ENCODE peak calls at places on chromosomes 2 and 18, in seven cellular contexts. L is BE2C, R is heart left ventricle, Y is neural progenitor cell, C is uterus, G is heart right ventricle, S is sigmoid colon. U is an unnamed sample. For H3K4me1, the result is how much of the 10 kb centered on the place peaks cover.

GRCh38 chr2:130261970-130262760 is 63.9 kb upstream of the TUBA3E start:
- DNase-seq in L (peak), R (no peak), Y (no peak), C (peak), G (no peak), S (no peak), U (no peak)

GRCh38 chr2:180938419-180938818 is 42.0 kb upstream of the UBE2E3 start:
- DNase-seq in L (no peak), R (no peak), Y (no peak), C (no peak), G (no peak), S (no peak), U (no peak)

GRCh38 chr18:45755936-45756335 is 32.0 kb downstream of the SLC14A1 start:
- DNase-seq in L (peak), R (peak), Y (no peak), C (peak), G (no peak), S (no peak), U (no peak)

GRCh38 chr18:49959176-49959575 is 145.8 kb upstream of the ACAA2 start:
- DNase-seq in L (no peak), R (no peak), Y (no peak), C (no peak), G (no peak), S (no peak), U (no peak)

GRCh38 chr2:203327918-203328734 is at the start of gene ABI2:
- DNase-seq in L (peak), R (peak), Y (peak), C (peak), G (peak), S (peak), U (peak)

GRCh38 chr2:182248362-182248761 is 178.5 kb downstream of the PDE1A start:
- DNase-seq in L (no peak), R (peak), Y (no peak), C (no peak), G (no peak), S (no peak), U (no peak)

GRCh38 chr18:12274793-12275192 is 20.6 kb downstream of the CIDEA start:
- DNase-seq in L (no peak), R (no peak), Y (no peak), C (no peak), G (no peak), S (no peak), U (no peak)

GRCh38 chr2:32746554-32747133 is 118.8 kb downstream of the TTC27 start:
- DNase-seq in L (no peak), R (no peak), Y (no peak), C (no peak), G (no peak), S (no peak), U (no peak)

GRCh38 chr2:27356056-27356381 is 545 bp downstream of the GTF3C2 start:
- DNase-seq in L (peak), R (no peak), Y (peak), C (no peak), G (peak), S (peak), U (no peak)

GRCh38 chr2:172672114-172672513 is 63.5 kb upstream of the RAPGEF4 start:
- DNase-seq in L (no peak), R (no peak), Y (no peak), C (no peak), G (no peak), S (no peak), U (no peak)

GRCh38 chr2:168528469-168528868 is 72.4 kb downstream of the CERS6 start:
- DNase-seq in L (no peak), R (no peak), Y (no peak), C (no peak), G (no peak), S (no peak), U (no peak)

GRCh38 chr2:192196451-192197194 is 1.9 kb upstream of the TMEFF2 start:
- DNase-seq in L (no peak), R (no peak), Y (peak), C (no peak), G (no peak), S (no peak), U (no peak)

GRCh38 chr2:20207051-20207450 is 17.9 kb downstream of the SDC1 start:
- DNase-seq in L (no peak), R (no peak), Y (no peak), C (no peak), G (no peak), S (no peak), U (no peak)

GRCh38 chr2:25375371-25375988 is 33.8 kb upstream of the DNMT3A start:
- DNase-seq in L (no peak), R (no peak), Y (no peak), C (no peak), G (no peak), S (peak), U (no peak)

GRCh38 chr18:26386002-26386401 is 159.8 kb downstream of the TAF4B start:
- DNase-seq in L (peak), R (no peak), Y (no peak), C (no peak), G (no peak), S (no peak), U (no peak)

GRCh38 chr2:153477641-153478288 is 797 bp downstream of the RPRM start:
- DNase-seq in L (no peak), R (no peak), Y (peak), C (peak), G (peak), S (no peak), U (no peak)

GRCh38 chr2:60581461-60582282 is 28.2 kb upstream of the BCL11A start:
- DNase-seq in L (peak), R (peak), Y (peak), C (no peak), G (peak), S (peak), U (peak)

GRCh38 chr2:229922449-229923386 is at the start of gene FBXO36:
- DNase-seq in L (peak), R (peak), Y (peak), C (peak), G (peak), S (no peak), U (no peak)

GRCh38 chr2:144890828-144891227 is 370.9 kb upstream of the ZEB2 start:
- DNase-seq in L (no peak), R (no peak), Y (no peak), C (no peak), G (no peak), S (no peak), U (no peak)

GRCh38 chr2:144950874-144951560 is 431.1 kb upstream of the ZEB2 start:
- DNase-seq in L (no peak), R (no peak), Y (no peak), C (no peak), G (no peak), S (no peak), U (no peak)

GRCh38 chr2:135913726-135914365 is 37.6 kb upstream of the MCM6 start:
- DNase-seq in L (peak), R (no peak), Y (peak), C (no peak), G (no peak), S (no peak), U (no peak)

GRCh38 chr2:64819774-64820688 is 166.3 kb upstream of the SERTAD2 start:
- DNase-seq in L (no peak), R (no peak), Y (no peak), C (no peak), G (no peak), S (no peak), U (no peak)

GRCh38 chr2:84493494-84493893 is 22.8 kb upstream of the DNAH6 start:
- DNase-seq in L (no peak), R (no peak), Y (peak), C (no peak), G (no peak), S (no peak), U (no peak)

GRCh38 chr2:143177081-143177786 is 48.0 kb downstream of the ARHGAP15 start:
- DNase-seq in L (no peak), R (no peak), Y (no peak), C (no peak), G (no peak), S (no peak), U (no peak)

GRCh38 chr2:143176606-143177005 is 47.4 kb downstream of the ARHGAP15 start:
- DNase-seq in L (no peak), R (no peak), Y (peak), C (no peak), G (no peak), S (no peak), U (no peak)

GRCh38 chr2:143169105-143169504 is 39.9 kb downstream of the ARHGAP15 start:
- DNase-seq in L (no peak), R (no peak), Y (no peak), C (no peak), G (no peak), S (no peak), U (no peak)

GRCh38 chr2:143175435-143175834 is 46.2 kb downstream of the ARHGAP15 start:
- DNase-seq in L (no peak), R (no peak), Y (no peak), C (no peak), G (no peak), S (no peak), U (no peak)

GRCh38 chr2:143171817-143172216 is 42.6 kb downstream of the ARHGAP15 start:
- DNase-seq in L (no peak), R (no peak), Y (peak), C (no peak), G (no peak), S (no peak), U (no peak)
- TF ChIP-seq CTCF in L (peak), R (peak), Y (peak), C (no peak), G (no peak), S (no peak), U (peak)

GRCh38 chr2:238127165-238128060 is 11.1 kb upstream of the KLHL30 start:
- DNase-seq in L (no peak), R (peak), Y (peak), C (peak), G (peak), S (peak), U (no peak)
- H3K4me1 ChIP-seq in L (under half), R (under half), Y (under half), C (under half), G (under half), S (under half), U (under half)

DNA sequence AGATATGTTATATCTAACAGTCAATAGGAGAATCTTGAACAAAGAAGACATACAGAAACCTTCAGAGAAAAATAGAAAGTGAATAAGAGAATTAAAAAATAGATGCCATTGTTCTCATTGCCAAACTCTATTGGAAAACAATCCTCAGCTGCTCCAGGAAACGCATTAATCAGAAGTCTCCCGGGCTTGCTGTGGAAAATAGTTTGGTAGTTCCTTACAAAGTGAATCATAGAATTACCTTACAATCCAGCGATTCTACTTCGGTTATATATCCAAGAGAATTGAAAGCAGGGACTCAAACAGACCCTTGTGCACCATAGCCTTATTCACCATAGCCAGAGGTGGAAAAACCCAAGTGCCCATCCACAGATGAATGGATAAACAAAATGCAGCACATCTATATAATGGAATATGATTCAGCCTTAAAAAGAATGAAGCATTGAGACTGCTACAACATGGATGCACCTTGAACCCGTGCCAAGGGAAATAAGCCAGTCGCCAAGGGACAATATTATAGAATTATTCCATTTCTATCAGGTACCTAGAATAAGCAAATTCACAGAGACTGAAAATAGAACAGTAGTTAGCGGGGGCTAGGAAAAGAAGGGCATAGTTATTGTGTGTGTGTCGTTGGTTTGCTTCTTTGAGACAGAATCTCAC is 21.9 kb upstream of the CHRNA1 start:
- DNase-seq in L (no peak), R (no peak), Y (no peak), C (no peak), G (no peak), S (no peak), U (no peak)
- TF ChIP-seq CTCF in L (no peak), R (no peak), Y (no peak), C (no peak), G (no peak), S (no peak), U (no peak)

GRCh38 chr2:113183264-113183663 is 9.5 kb downstream of the PSD4 start:
- DNase-seq in L (no peak), R (no peak), Y (no peak), C (no peak), G (no peak), S (no peak), U (no peak)

GRCh38 chr2:113184531-113185230 is 10.9 kb downstream of the PSD4 start:
- DNase-seq in L (no peak), R (no peak), Y (no peak), C (no peak), G (no peak), S (no peak), U (no peak)

GRCh38 chr2:113183703-113184102 is 9.9 kb downstream of the PSD4 start:
- DNase-seq in L (no peak), R (no peak), Y (no peak), C (no peak), G (no peak), S (no peak), U (no peak)

GRCh38 chr2:113181491-113182051 is 7.8 kb downstream of the PSD4 start:
- DNase-seq in L (no peak), R (no peak), Y (no peak), C (no peak), G (no peak), S (no peak), U (no peak)

GRCh38 chr2:113182471-113183260 is 8.9 kb downstream of the PSD4 start:
- DNase-seq in L (no peak), R (no peak), Y (no peak), C (no peak), G (no peak), S (no peak), U (no peak)
- H3K4me1 ChIP-seq in L (under half), R (under half), Y (under half), C (under half), G (under half), S (under half), U (under half)

GRCh38 chr18:54647176-54647575 is 56.1 kb downstream of the DYNAP start:
- DNase-seq in L (no peak), R (no peak), Y (peak), C (no peak), G (no peak), S (no peak), U (no peak)
- TF ChIP-seq CTCF in L (peak), R (no peak), Y (peak), C (no peak), G (peak), S (no peak), U (no peak)

GRCh38 chr2:105778344-105778607 is 33.6 kb downstream of the NCK2 start:
- DNase-seq in L (no peak), R (no peak), Y (no peak), C (no peak), G (no peak), S (no peak), U (no peak)

GRCh38 chr2:105780606-105781005 is 35.9 kb downstream of the NCK2 start:
- DNase-seq in L (no peak), R (no peak), Y (no peak), C (no peak), G (no peak), S (no peak), U (no peak)

GRCh38 chr2:105781274-105781673 is 36.6 kb downstream of the NCK2 start:
- DNase-seq in L (no peak), R (no peak), Y (no peak), C (no peak), G (no peak), S (no peak), U (no peak)

GRCh38 chr2:105777506-105778343 is 33.0 kb downstream of the NCK2 start:
- DNase-seq in L (no peak), R (no peak), Y (no peak), C (no peak), G (no peak), S (no peak), U (no peak)

GRCh38 chr2:105779394-105779793 is 34.7 kb downstream of the NCK2 start:
- DNase-seq in L (no peak), R (no peak), Y (no peak), C (no peak), G (no peak), S (no peak), U (no peak)
- H3K4me1 ChIP-seq in L (under half), R (half or more), Y (under half), C (under half), G (under half), S (under half), U (half or more)

GRCh38 chr2:219514196-219514761 is at the start of gene ASIC4:
- DNase-seq in L (peak), R (no peak), Y (peak), C (no peak), G (peak), S (no peak), U (no peak)
- TF ChIP-seq CTCF in L (no peak), R (no peak), Y (no peak), C (no peak), G (no peak), S (no peak), U (no peak)

GRCh38 chr2:85706604-85707296 is 12.6 kb downstream of the GNLY start:
- DNase-seq in L (no peak), R (peak), Y (no peak), C (no peak), G (no peak), S (peak), U (no peak)

GRCh38 chr2:85706063-85706462 is 11.9 kb downstream of the GNLY start:
- DNase-seq in L (no peak), R (no peak), Y (no peak), C (no peak), G (no peak), S (no peak), U (no peak)

GRCh38 chr2:85704038-85704437 is 9.9 kb downstream of the GNLY start:
- DNase-seq in L (no peak), R (no peak), Y (no peak), C (no peak), G (no peak), S (no peak), U (no peak)

GRCh38 chr2:85704800-85705679 is 10.9 kb downstream of the GNLY start:
- DNase-seq in L (no peak), R (no peak), Y (no peak), C (no peak), G (no peak), S (no peak), U (no peak)

DNA sequence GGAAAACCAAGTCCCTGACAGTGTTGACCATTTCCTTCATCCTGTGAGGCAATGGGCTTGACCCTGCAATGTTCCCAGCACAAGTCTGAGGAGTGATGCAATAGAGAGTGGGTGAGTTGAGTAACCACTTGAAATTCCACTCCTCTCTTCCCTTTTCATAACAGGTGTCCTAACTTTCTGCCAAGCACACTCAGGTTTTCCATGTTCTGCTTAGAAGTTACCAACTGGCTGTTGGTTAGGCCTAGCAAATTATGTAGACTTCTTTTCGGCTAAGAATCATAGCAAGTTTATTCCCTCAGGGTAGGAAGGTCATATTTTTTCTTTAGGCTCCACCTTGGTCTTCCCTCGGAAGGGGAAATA is 11.5 kb downstream of the GNLY start:
- DNase-seq in L (no peak), R (no peak), Y (no peak), C (peak), G (no peak), S (peak), U (no peak)
- H3K4me1 ChIP-seq in L (under half), R (under half), Y (under half), C (under half), G (under half), S (under half), U (under half)

GRCh38 chr2:200578778-200579177 is 7.0 kb upstream of the AOX1 start:
- DNase-seq in L (no peak), R (no peak), Y (no peak), C (no peak), G (no peak), S (no peak), U (no peak)

GRCh38 chr2:200577000-200577399 is 8.8 kb upstream of the AOX1 start:
- DNase-seq in L (no peak), R (no peak), Y (no peak), C (no peak), G (no peak), S (no peak), U (no peak)

DNA sequence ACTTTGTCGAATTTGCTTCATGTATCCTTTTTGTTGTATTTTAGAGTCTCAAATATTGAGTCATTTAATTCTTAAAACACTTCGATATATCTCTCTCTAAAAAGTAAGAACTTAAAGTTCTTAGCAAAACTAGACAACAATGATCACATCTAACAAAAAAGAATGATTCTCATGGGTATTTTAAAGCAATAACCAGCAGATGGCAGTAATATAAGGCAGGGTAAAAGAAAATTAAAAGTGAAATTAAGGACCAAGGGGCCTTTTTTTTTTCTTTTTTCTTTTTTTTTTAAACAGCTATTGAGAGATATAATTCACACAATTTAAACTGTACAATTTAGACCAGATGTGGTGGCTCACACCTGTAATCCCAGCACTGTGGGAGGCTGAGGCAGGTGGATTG is 9.9 kb upstream of the AOX1 start:
- DNase-seq in L (no peak), R (no peak), Y (no peak), C (no peak), G (no peak), S (no peak), U (no peak)
- TF ChIP-seq CTCF in L (peak), R (peak), Y (peak), C (no peak), G (peak), S (no peak), U (peak)

DNA sequence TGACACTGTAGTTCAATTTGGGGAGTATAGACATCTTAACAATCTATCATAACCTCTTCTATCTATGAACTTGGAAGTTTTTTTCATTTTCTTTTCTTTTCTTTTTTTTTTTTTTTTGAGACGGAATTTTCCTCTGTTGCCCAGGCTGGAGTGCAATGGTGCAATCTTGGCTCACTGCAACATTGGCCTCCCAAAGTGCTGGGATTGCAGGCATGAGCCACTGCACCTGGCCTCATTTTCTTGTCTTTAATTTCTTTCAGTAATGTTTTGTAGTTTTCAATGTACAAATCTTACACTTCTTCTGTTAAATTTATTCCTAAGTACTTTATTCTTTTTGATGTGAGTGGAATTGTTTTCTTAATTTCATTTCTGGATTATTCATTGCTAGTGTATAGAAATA is 14.6 kb downstream of the ASAP2 start:
- DNase-seq in L (no peak), R (no peak), Y (no peak), C (peak), G (no peak), S (no peak), U (peak)
- H3K4me1 ChIP-seq in L (under half), R (half or more), Y (under half), C (under half), G (under half), S (under half), U (half or more)

U was measured in esophagus muscularis mucosa.